ENCODE peak calls at places on chromosomes 2 and 18, in four cellular contexts. N is GM12891, Y is adrenal gland, Z is tibial nerve. F is an unnamed sample.

GRCh38 chr2:31233216-31233615 is 736 bp upstream of the EHD3 start:
- DNase-seq in N (no peak), Y (no peak), Z (no peak), F (no peak)

GRCh38 chr2:157866666-157867642 is 9.2 kb downstream of the ACVR1 start:
- DNase-seq in N (no peak), Y (no peak), Z (no peak), F (no peak)

GRCh38 chr18:57776767-57777166 is 26.3 kb downstream of the ATP8B1 start:
- DNase-seq in N (no peak), Y (no peak), Z (no peak), F (no peak)

GRCh38 chr2:236960516-236960915 is 125.2 kb upstream of the COPS8 start:
- DNase-seq in N (no peak), Y (no peak), Z (no peak), F (no peak)

GRCh38 chr18:28189400-28190239 is 12.7 kb upstream of the CDH2 start:
- DNase-seq in N (no peak), Y (peak; percentile 33), Z (no peak), F (no peak)

GRCh38 chr2:217223222-217223930 is 363.5 kb upstream of the TNP1 start:
- DNase-seq in N (no peak), Y (peak; percentile 51), Z (no peak), F (peak; percentile 11)

GRCh38 chr2:189534854-189535253 is 45.7 kb downstream of the SLC40A1 start:
- DNase-seq in N (no peak), Y (no peak), Z (no peak), F (no peak)

GRCh38 chr2:12507295-12507694 is 209.4 kb upstream of the TRIB2 start:
- DNase-seq in N (no peak), Y (peak; percentile 72), Z (no peak), F (no peak)

GRCh38 chr2:200540793-200541192 is 14.8 kb downstream of the SGO2 start:
- DNase-seq in N (no peak), Y (no peak), Z (no peak), F (no peak)

GRCh38 chr2:24354899-24355298 is 5.4 kb downstream of the ITSN2 start:
- DNase-seq in N (no peak), Y (no peak), Z (no peak), F (no peak)

GRCh38 chr18:54672846-54673475 is 81.9 kb downstream of the DYNAP start:
- DNase-seq in N (no peak), Y (no peak), Z (no peak), F (no peak)

GRCh38 chr18:34858188-34858587 is 148.1 kb downstream of the DTNA start:
- DNase-seq in N (no peak), Y (no peak), Z (no peak), F (no peak)
- TF ChIP-seq POLR2A in N (no peak), Y (no peak), Z (no peak), F (no peak)

DNA sequence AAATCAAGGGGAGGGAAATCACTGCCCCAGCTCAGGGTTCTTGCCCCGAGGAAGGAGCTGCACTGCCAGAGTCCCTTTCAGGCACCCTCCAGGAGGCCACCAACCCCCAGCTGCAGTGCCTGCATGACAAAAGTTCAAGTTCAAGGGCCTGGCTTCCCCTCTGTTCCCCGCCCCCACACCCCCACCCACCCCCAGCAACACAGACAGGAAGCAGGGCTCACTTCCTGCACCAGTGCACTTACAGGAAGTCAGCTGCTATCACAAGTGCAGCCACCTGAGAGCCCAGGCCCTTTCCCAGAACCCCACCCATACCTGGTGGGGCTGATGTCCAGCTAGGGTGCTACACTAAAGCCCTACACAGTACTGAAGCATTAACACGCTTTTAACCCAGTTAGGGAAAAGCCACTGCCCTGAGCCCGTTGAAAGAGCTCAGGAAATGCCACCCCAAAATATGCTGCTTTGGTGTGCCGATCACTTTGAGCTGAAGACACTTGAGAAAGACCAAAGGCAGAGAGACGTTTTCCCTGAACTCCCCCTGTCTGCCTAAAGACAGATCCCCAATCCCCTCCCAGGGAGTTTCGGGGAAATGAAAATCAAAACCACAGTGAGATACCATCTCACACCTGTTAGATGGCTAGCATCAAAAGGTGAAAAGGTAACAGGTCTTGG is 109.9 kb upstream of the CAB39 start:
- DNase-seq in N (peak; percentile 48), Y (no peak), Z (no peak), F (no peak)
- TF ChIP-seq POLR2A in N (peak; percentile 47), Y (no peak), Z (no peak), F (no peak)

DNA sequence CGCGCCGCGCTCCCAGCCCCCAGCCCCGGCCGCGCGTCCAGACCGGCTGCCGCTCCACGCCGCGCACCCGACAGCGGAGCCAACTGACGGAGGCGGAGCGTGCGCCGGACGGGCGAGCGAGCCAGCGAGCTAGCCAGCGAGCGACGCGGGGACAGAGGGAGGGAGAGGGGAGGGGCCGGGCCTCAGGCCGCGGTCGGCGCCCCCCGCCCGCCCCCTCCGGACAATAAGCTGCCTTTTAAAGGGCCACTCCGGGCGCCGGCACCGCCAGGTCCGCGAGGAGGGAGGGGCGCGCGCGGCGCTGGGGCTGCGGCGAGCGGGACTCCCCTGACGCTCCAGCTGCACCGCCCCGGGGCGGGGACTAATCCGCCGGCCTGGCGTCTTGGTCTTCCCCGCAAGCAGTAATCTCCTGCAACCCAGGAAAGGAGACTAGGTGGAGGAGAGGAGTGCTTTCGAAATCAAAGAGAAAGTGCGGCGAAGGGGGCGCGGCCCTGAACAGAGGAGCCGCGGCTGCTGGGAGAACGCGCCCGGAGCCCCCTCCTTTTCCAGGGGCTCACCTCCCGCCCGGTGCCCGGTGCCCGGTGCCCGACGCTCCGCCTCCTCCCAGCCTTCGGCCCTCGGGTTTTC is at the start of gene BIN1:
- DNase-seq in N (peak; percentile 90), Y (peak; percentile 92), Z (peak; percentile 79), F (peak; percentile 93)
- TF ChIP-seq POLR2A in N (no peak), Y (peak; percentile 94), Z (peak; percentile 64), F (peak; percentile 80)

GRCh38 chr2:101121174-101121573 is 30.0 kb downstream of the TBC1D8 start:
- DNase-seq in N (no peak), Y (no peak), Z (no peak), F (no peak)
- TF ChIP-seq POLR2A in N (no peak), Y (no peak), Z (no peak), F (no peak)

GRCh38 chr2:26767129-26767528 is 3.0 kb downstream of the SLC35F6 start:
- DNase-seq in N (no peak), Y (no peak), Z (no peak), F (no peak)

GRCh38 chr2:26765475-26766200 is 1.6 kb downstream of the SLC35F6 start:
- DNase-seq in N (no peak), Y (no peak), Z (no peak), F (no peak)

GRCh38 chr2:26764906-26765305 is 822 bp downstream of the SLC35F6 start:
- DNase-seq in N (no peak), Y (no peak), Z (no peak), F (no peak)

GRCh38 chr2:26763019-26763418 is 1.1 kb upstream of the SLC35F6 start:
- DNase-seq in N (no peak), Y (no peak), Z (no peak), F (no peak)

GRCh38 chr2:26764078-26764887 is at the start of gene SLC35F6:
- DNase-seq in N (peak; percentile 95), Y (peak; percentile 80), Z (peak; percentile 71), F (peak; percentile 77)
- TF ChIP-seq POLR2A in N (peak; percentile 67), Y (peak; percentile 57), Z (peak; percentile 92), F (peak; percentile 79)

GRCh38 chr2:187554704-187555082 is 458 bp upstream of the TFPI start:
- DNase-seq in N (no peak), Y (no peak), Z (no peak), F (no peak)
- TF ChIP-seq POLR2A in N (no peak), Y (no peak), Z (no peak), F (no peak)